ENCODE peak calls at places on chromosomes 5 and 9, in four cellular contexts. B is GM12878, T is H1, L is K562. O is an unnamed sample.

GRCh38 chr5:109943701-109944235 is 254.0 kb downstream of the MAN2A1 start:
- DNase-seq in B (no peak), T (no peak), L (no peak), O (no peak)

GRCh38 chr9:93895535-93895934 is 59.6 kb downstream of the BARX1 start:
- DNase-seq in B (no peak), T (no peak), L (no peak), O (no peak)

GRCh38 chr9:18543406-18543965 is 69.5 kb downstream of the ADAMTSL1 start:
- DNase-seq in B (no peak), T (no peak), L (no peak), O (no peak)

GRCh38 chr5:144691936-144692335 is 521.3 kb downstream of the KCTD16 start:
- DNase-seq in B (no peak), T (no peak), L (no peak), O (no peak)

GRCh38 chr9:4923141-4923540 is 61.9 kb upstream of the JAK2 start:
- DNase-seq in B (no peak), T (no peak), L (no peak), O (no peak)

GRCh38 chr9:8053501-8053900 is 253.9 kb upstream of the DMAC1 start:
- DNase-seq in B (no peak), T (no peak), L (no peak), O (no peak)

GRCh38 chr9:128091144-128091543 is 23.1 kb downstream of the SLC25A25 start:
- DNase-seq in B (no peak), T (peak), L (no peak), O (no peak)

GRCh38 chr9:27496134-27496504 is 28.0 kb upstream of the IFNK start:
- DNase-seq in B (no peak), T (no peak), L (no peak), O (no peak)

GRCh38 chr9:120353501-120353900 is 226.5 kb downstream of the CDK5RAP2 start:
- DNase-seq in B (no peak), T (no peak), L (no peak), O (no peak)

GRCh38 chr9:129337287-129338140 is 159.5 kb upstream of the IER5L start:
- DNase-seq in B (no peak), T (no peak), L (no peak), O (no peak)

GRCh38 chr9:137370865-137371520 is 52.0 kb downstream of the EXD3 start:
- DNase-seq in B (no peak), T (peak), L (no peak), O (no peak)

GRCh38 chr5:135457424-135458071 is 5.4 kb upstream of the TIFAB start:
- DNase-seq in B (no peak), T (peak), L (peak), O (peak)

GRCh38 chr9:134517069-134517680 is 124.4 kb upstream of the COL5A1 start:
- DNase-seq in B (no peak), T (no peak), L (no peak), O (no peak)

GRCh38 chr5:128586848-128587247 is 48.8 kb upstream of the FBN2 start:
- DNase-seq in B (no peak), T (no peak), L (no peak), O (no peak)

GRCh38 chr5:171122372-171122771 is 186.7 kb upstream of the TLX3 start:
- DNase-seq in B (no peak), T (no peak), L (no peak), O (no peak)

GRCh38 chr9:116027511-116027910 is 126.1 kb upstream of the PAPPA start:
- DNase-seq in B (no peak), T (no peak), L (no peak), O (no peak)

GRCh38 chr5:41068169-41068568 is 3.0 kb downstream of the MROH2B start:
- DNase-seq in B (no peak), T (no peak), L (peak), O (no peak)

GRCh38 chr5:41067714-41068113 is 3.4 kb downstream of the MROH2B start:
- DNase-seq in B (no peak), T (no peak), L (no peak), O (no peak)

GRCh38 chr5:41071242-41071641 is at the start of gene MROH2B:
- DNase-seq in B (no peak), T (no peak), L (no peak), O (no peak)

DNA sequence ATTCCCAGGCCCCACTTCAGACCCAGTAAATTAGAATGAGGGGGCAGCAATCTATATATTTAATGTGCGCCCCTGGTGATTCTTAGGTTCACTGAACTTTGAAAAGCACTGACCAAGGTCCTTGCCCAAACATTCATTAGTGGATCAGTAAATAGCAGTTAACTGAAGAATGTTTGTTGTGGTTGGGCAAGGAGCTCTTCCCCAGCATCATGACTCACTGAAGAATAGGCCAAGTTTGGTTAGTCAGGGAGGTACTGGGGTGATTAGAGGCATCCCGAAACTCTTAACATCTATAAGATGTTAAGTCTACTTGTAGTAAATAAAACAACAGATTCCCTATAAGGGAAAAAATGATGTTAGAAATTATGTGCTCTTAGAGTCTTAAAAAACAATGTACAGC is 833 bp upstream of the MROH2B start:
- DNase-seq in B (no peak), T (no peak), L (no peak), O (no peak)
- TF ChIP-seq HDAC2 in B (no peak), T (no peak), L (no peak), O (no peak)

GRCh38 chr9:125744616-125745387 is 2.4 kb upstream of the PBX3 start:
- DNase-seq in B (no peak), T (no peak), L (no peak), O (no peak)
- H3K4me2 ChIP-seq in B (no peak), T (peak), L (no peak), O (no peak)

DNA sequence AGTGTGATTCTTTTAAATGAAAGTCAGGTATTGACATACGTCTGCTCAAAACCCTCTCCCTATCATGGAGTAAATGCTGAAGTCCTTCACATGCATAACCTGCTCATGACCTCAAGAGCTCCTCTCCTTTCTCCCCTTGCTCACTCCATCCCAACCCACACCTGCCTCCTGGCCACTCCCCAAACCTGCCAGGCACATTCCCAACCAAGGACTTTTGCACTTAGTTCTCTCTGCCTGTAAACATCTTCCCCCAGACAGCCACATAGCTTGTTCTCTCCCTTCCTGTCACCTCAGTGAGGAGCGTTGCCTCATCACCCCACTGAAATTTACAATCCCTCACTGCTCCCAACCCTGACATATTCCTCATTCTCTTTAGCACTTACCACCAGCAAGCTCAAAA is 8.7 kb downstream of the SETD9 start:
- DNase-seq in B (no peak), T (no peak), L (no peak), O (peak)
- TF ChIP-seq SIN3A in B (no peak), T (no peak), L (no peak), O (no peak)

GRCh38 chr5:130116972-130117371 is 212.7 kb downstream of the CHSY3 start:
- DNase-seq in B (no peak), T (no peak), L (no peak), O (no peak)

GRCh38 chr5:130112246-130112645 is 208.0 kb downstream of the CHSY3 start:
- DNase-seq in B (peak), T (no peak), L (no peak), O (no peak)

GRCh38 chr5:130111723-130112122 is 207.5 kb downstream of the CHSY3 start:
- DNase-seq in B (no peak), T (no peak), L (no peak), O (no peak)

DNA sequence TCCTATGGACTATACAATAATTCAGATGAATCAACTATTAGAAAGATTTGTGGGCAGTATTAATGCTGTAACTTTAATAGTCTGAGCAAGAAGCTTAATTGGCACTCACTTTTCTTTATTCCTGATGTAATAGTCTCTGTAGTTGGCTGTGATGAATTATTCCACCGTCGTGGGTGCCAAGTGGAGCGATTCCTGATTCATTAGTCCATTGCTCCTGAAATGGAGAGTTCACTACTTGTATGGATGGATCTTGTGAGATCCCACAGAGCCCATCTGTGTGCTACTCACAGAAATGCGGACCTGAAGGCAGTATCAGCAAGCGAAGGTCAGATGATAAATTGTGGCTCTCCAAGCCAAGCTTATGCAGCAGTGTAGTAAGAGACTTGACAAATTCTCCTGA is 212.2 kb downstream of the CHSY3 start:
- DNase-seq in B (no peak), T (no peak), L (no peak), O (no peak)
- TF ChIP-seq HDAC2 in B (no peak), T (no peak), L (no peak), O (no peak)

GRCh38 chr9:109331353-109331752 is 10.5 kb upstream of the EPB41L4B start:
- DNase-seq in B (no peak), T (no peak), L (no peak), O (no peak)

GRCh38 chr9:109335121-109335520 is 14.3 kb upstream of the EPB41L4B start:
- DNase-seq in B (no peak), T (no peak), L (no peak), O (no peak)

GRCh38 chr9:109323771-109324170 is 2.9 kb upstream of the EPB41L4B start:
- DNase-seq in B (no peak), T (no peak), L (no peak), O (no peak)

GRCh38 chr9:109325089-109325488 is 4.2 kb upstream of the EPB41L4B start:
- DNase-seq in B (no peak), T (no peak), L (no peak), O (no peak)

GRCh38 chr9:109329274-109330258 is 8.7 kb upstream of the EPB41L4B start:
- DNase-seq in B (no peak), T (no peak), L (no peak), O (peak)
- H3K4me2 ChIP-seq in B (no peak), T (no peak), L (no peak), O (peak)

GRCh38 chr5:32312194-32312681 is 501 bp downstream of the MTMR12 start:
- DNase-seq in B (no peak), T (peak), L (peak), O (no peak)
- TF ChIP-seq SIN3A in B (peak), T (no peak), L (no peak), O (no peak)

GRCh38 chr9:124269556-124269955 is 11.8 kb downstream of the NEK6 start:
- DNase-seq in B (no peak), T (no peak), L (no peak), O (no peak)
- TF ChIP-seq HDAC2 in B (no peak), T (no peak), L (no peak), O (no peak)

O was measured in HepG2.